ENCODE peak calls at places on chromosomes 5 and 9, in five cellular contexts. X is NCI-H1694, O is HT1080, Y is iris pigment epithelial cell, C is NCI-H1105 treated with DMSO at 0.1 percent for 48 hours. I is an unnamed sample.

GRCh38 chr5:149526855-149527590 is 24.2 kb downstream of the CSNK1A1 start:
- DNase-seq in X (no peak), O (no peak), Y (peak; percentile 36), C (no peak), I (no peak)

GRCh38 chr5:151880304-151880703 is 44.3 kb downstream of the GLRA1 start:
- DNase-seq in X (peak; percentile 38), O (no peak), Y (no peak), C (no peak), I (no peak)

GRCh38 chr9:113477661-113478060 is 14.1 kb downstream of the RGS3 start:
- DNase-seq in X (no peak), O (no peak), Y (no peak), C (no peak), I (no peak)

GRCh38 chr9:125541840-125542243 is 165.2 kb downstream of the MAPKAP1 start:
- DNase-seq in X (peak; percentile 76), O (no peak), Y (no peak), C (peak; percentile 93), I (no peak)

GRCh38 chr9:125183561-125183960 is 6.0 kb downstream of the PPP6C start:
- DNase-seq in X (no peak), O (no peak), Y (no peak), C (no peak), I (no peak)

GRCh38 chr9:78973906-78974305 is 597.9 kb upstream of the TLE4 start:
- DNase-seq in X (no peak), O (peak; percentile 63), Y (peak; percentile 86), C (peak; percentile 8), I (no peak)

GRCh38 chr9:76486151-76486550 is 27.2 kb downstream of the GCNT1 start:
- DNase-seq in X (no peak), O (no peak), Y (peak; percentile 31), C (no peak), I (no peak)

GRCh38 chr9:86749530-86750275 is 197.6 kb downstream of the GAS1 start:
- DNase-seq in X (no peak), O (no peak), Y (peak; percentile 98), C (no peak), I (no peak)

GRCh38 chr5:18236386-18236785 is 602.1 kb downstream of the TAF11L14 start:
- DNase-seq in X (no peak), O (peak; percentile 19), Y (peak; percentile 6), C (no peak), I (no peak)

GRCh38 chr9:107155244-107155817 is 127.7 kb upstream of the RAD23B start:
- DNase-seq in X (no peak), O (no peak), Y (no peak), C (no peak), I (no peak)

GRCh38 chr9:136193891-136194279 is 11.0 kb downstream of the LHX3 start:
- DNase-seq in X (no peak), O (no peak), Y (no peak), C (no peak), I (no peak)

GRCh38 chr9:73154760-73155159 is 3.1 kb downstream of the ANXA1 start:
- DNase-seq in X (no peak), O (no peak), Y (peak; percentile 39), C (no peak), I (no peak)

GRCh38 chr5:134003957-134004625 is 684 bp downstream of the VDAC1 start:
- DNase-seq in X (no peak), O (peak; percentile 16), Y (peak; percentile 65), C (no peak), I (peak; percentile 53)

GRCh38 chr5:90446961-90447360 is 27.6 kb downstream of the MBLAC2 start:
- DNase-seq in X (no peak), O (no peak), Y (peak; percentile 89), C (no peak), I (no peak)

GRCh38 chr5:149561848-149562247 is 10.6 kb upstream of the CSNK1A1 start:
- DNase-seq in X (no peak), O (peak; percentile 97), Y (peak; percentile 96), C (no peak), I (no peak)

GRCh38 chr5:71899865-71900342 is 180.8 kb downstream of the CARTPT start:
- DNase-seq in X (no peak), O (peak; percentile 86), Y (peak; percentile 44), C (no peak), I (no peak)

GRCh38 chr9:116421006-116421538 is 266.0 kb upstream of the TRIM32 start:
- DNase-seq in X (no peak), O (peak; percentile 86), Y (no peak), C (no peak), I (no peak)

GRCh38 chr5:161850491-161850890 is 2.6 kb downstream of the GABRA1 start:
- DNase-seq in X (no peak), O (no peak), Y (no peak), C (no peak), I (no peak)

GRCh38 chr5:107867266-107867665 is 196.5 kb upstream of the EFNA5 start:
- DNase-seq in X (no peak), O (no peak), Y (no peak), C (no peak), I (no peak)

GRCh38 chr9:98702340-98702739 is 6.4 kb downstream of the GABBR2 start:
- DNase-seq in X (no peak), O (no peak), Y (no peak), C (no peak), I (no peak)

GRCh38 chr9:111036946-111037743 is 1.1 kb downstream of the LPAR1 start:
- DNase-seq in X (peak; percentile 0), O (peak; percentile 27), Y (peak; percentile 64), C (no peak), I (no peak)

GRCh38 chr5:159100928-159101646 is 1.4 kb upstream of the EBF1 start:
- DNase-seq in X (no peak), O (no peak), Y (no peak), C (no peak), I (no peak)

GRCh38 chr5:84564311-84564710 is 179.6 kb upstream of the EDIL3 start:
- DNase-seq in X (peak; percentile 21), O (peak; percentile 4), Y (peak; percentile 2), C (no peak), I (no peak)

GRCh38 chr9:127654619-127655018 is 42.5 kb downstream of the STXBP1 start:
- DNase-seq in X (no peak), O (no peak), Y (no peak), C (no peak), I (no peak)

GRCh38 chr5:72067682-72068470 is 39.4 kb upstream of the MAP1B start:
- DNase-seq in X (no peak), O (peak; percentile 95), Y (peak; percentile 94), C (no peak), I (no peak)